ENCODE peak calls at places on chromosomes 2 and 18, in eight cellular contexts. F, Q, Z, N, T, O, S and W are unnamed samples.
A peak's percentile ranks its signal among the peaks of the same experiment; 100 is the strongest.

GRCh38 chr2:158378926-158379325 is 77.6 kb downstream of the CCDC148 start:
- DNase-seq in F (no peak), Q (no peak), Z (no peak), N (no peak), T (no peak), O (no peak), S (no peak), W (no peak)

GRCh38 chr2:143579456-143579855 is 450.2 kb downstream of the ARHGAP15 start:
- DNase-seq in F (no peak), Q (no peak), Z (no peak), N (no peak), T (no peak), O (no peak), S (no peak), W (no peak)

GRCh38 chr2:150234787-150235512 is 252.5 kb downstream of the RND3 start:
- DNase-seq in F (peak; percentile 73), Q (no peak), Z (no peak), N (peak; percentile 89), T (no peak), O (peak; percentile 41), S (no peak), W (no peak)

GRCh38 chr2:152925540-152926448 is 207.4 kb downstream of the ARL6IP6 start:
- DNase-seq in F (peak; percentile 62), Q (peak; percentile 46), Z (peak; percentile 33), N (peak; percentile 8), T (peak; percentile 66), O (peak; percentile 88), S (peak; percentile 70), W (peak; percentile 85)

GRCh38 chr2:81467096-81467495 is 1162.5 kb upstream of the LRRTM1 start:
- DNase-seq in F (no peak), Q (no peak), Z (no peak), N (no peak), T (no peak), O (no peak), S (peak; percentile 47), W (no peak)

GRCh38 chr2:223538920-223539440 is 63.2 kb downstream of the SCG2 start:
- DNase-seq in F (no peak), Q (no peak), Z (no peak), N (no peak), T (no peak), O (no peak), S (no peak), W (no peak)

GRCh38 chr2:85589982-85590791 is 5.4 kb upstream of the RNF181 start:
- DNase-seq in F (peak; percentile 49), Q (no peak), Z (peak; percentile 53), N (peak; percentile 100), T (peak; percentile 51), O (peak; percentile 68), S (no peak), W (peak; percentile 35)

GRCh38 chr2:157933549-157933948 is 57.4 kb upstream of the ACVR1 start:
- DNase-seq in F (no peak), Q (no peak), Z (no peak), N (no peak), T (no peak), O (no peak), S (no peak), W (no peak)

GRCh38 chr2:162184796-162185195 is 32.7 kb upstream of the GCG start:
- DNase-seq in F (no peak), Q (no peak), Z (no peak), N (no peak), T (no peak), O (no peak), S (no peak), W (no peak)

GRCh38 chr18:52781113-52781512 is 441.1 kb downstream of the DCC start:
- DNase-seq in F (no peak), Q (no peak), Z (no peak), N (no peak), T (no peak), O (no peak), S (no peak), W (no peak)

GRCh38 chr2:39593439-39594393 is 72.0 kb upstream of the TMEM178A start:
- DNase-seq in F (peak; percentile 66), Q (peak; percentile 34), Z (peak; percentile 37), N (peak; percentile 80), T (peak; percentile 74), O (peak; percentile 71), S (no peak), W (peak; percentile 37)

GRCh38 chr18:63878982-63879381 is 8.5 kb upstream of the SERPINB2 start:
- DNase-seq in F (no peak), Q (no peak), Z (no peak), N (no peak), T (no peak), O (no peak), S (no peak), W (no peak)

GRCh38 chr2:71503827-71504226 is 50.5 kb downstream of the DYSF start:
- DNase-seq in F (no peak), Q (no peak), Z (no peak), N (no peak), T (peak; percentile 24), O (peak; percentile 95), S (peak; percentile 50), W (peak; percentile 66)

GRCh38 chr2:18396328-18396727 is 164.1 kb downstream of the RDH14 start:
- DNase-seq in F (no peak), Q (no peak), Z (no peak), N (peak; percentile 58), T (no peak), O (no peak), S (no peak), W (no peak)

GRCh38 chr18:30903566-30903965 is 139.0 kb downstream of the DSC3 start:
- DNase-seq in F (peak; percentile 98), Q (no peak), Z (no peak), N (peak; percentile 88), T (no peak), O (peak; percentile 99), S (no peak), W (no peak)

GRCh38 chr18:12821408-12821807 is 62.6 kb downstream of the PTPN2 start:
- DNase-seq in F (no peak), Q (no peak), Z (no peak), N (no peak), T (no peak), O (no peak), S (no peak), W (no peak)

GRCh38 chr18:5955861-5956260 is 60.5 kb upstream of the TMEM200C start:
- DNase-seq in F (no peak), Q (no peak), Z (no peak), N (peak; percentile 22), T (no peak), O (no peak), S (no peak), W (no peak)

GRCh38 chr2:222813177-222813843 is 47.5 kb upstream of the ACSL3 start:
- DNase-seq in F (peak; percentile 89), Q (peak; percentile 81), Z (no peak), N (no peak), T (no peak), O (peak; percentile 87), S (no peak), W (no peak)

GRCh38 chr2:134108124-134108523 is 145.7 kb upstream of the MGAT5 start:
- DNase-seq in F (no peak), Q (no peak), Z (no peak), N (no peak), T (no peak), O (no peak), S (no peak), W (no peak)

GRCh38 chr18:79515944-79516351 is 120.2 kb downstream of the NFATC1 start:
- DNase-seq in F (no peak), Q (no peak), Z (no peak), N (no peak), T (no peak), O (no peak), S (peak; percentile 59), W (no peak)

GRCh38 chr18:39571511-39571910 is 2005.9 kb upstream of the CELF4 start:
- DNase-seq in F (no peak), Q (peak; percentile 8), Z (no peak), N (no peak), T (peak; percentile 10), O (peak; percentile 39), S (no peak), W (peak; percentile 45)

DNA sequence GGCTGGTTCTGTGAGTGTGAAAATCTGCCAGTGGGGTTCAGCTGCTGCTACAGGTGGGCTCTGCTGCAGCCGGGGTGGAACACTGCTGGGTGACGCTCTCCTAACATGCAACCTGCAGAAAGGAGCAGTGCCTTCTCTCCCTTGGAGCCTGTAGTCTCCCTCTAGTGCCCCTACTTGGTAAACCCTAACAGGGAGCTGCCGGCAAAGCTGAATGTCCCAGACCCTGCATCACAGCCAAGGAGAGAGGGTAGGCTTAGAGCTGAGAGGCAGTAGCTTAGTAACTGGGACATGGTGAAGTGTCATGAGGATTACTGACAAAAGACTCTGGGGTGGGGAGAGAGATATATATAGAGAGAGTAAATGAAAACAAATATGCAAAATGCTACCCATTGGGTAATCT is 9.8 kb downstream of the NCAPH start:
- DNase-seq in F (no peak), Q (no peak), Z (no peak), N (no peak), T (no peak), O (peak; percentile 24), S (no peak), W (no peak)
- TF ChIP-seq CTCF in F (peak; percentile 28), Q (peak; percentile 3), Z (no peak), N (peak; percentile 4), T (no peak), O (peak; percentile 18), S (no peak), W (no peak)

DNA sequence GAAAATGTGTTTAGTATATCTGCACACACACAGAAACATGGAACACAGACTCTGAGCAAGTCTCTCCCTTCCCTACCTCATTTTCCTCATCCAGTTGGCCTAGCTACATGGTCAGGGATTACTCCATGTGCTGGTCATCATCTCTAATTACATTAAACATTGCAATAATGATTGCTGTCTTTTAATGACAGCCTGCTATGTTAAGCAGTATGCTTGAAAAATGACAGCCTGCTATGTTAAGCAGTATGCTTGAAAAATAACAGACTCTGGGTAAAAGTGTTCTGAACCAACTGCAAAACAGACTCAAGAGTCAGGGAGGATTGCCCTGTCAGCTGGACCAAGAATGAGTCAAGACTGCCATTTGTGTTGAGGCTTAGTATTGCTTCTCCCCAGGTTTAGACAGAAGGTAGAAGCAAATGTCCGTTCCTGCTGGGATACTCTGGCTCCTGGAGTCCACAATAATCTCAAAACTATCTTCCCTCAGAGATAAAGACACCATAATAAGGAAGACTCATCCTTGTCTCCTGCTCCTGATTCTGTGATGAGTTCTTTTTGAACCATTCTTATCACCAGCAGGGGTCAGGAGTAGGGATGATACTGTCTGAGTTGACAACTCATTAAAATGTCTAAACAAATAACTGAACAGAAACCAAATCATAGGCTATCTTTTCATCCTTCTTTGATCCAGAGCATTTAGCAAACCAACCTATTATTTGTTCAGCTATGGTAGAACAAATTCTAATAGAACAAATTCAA is 57.7 kb downstream of the CCDC93 start:
- DNase-seq in F (no peak), Q (no peak), Z (no peak), N (no peak), T (no peak), O (peak; percentile 31), S (no peak), W (no peak)
- TF ChIP-seq CTCF in F (peak; percentile 35), Q (no peak), Z (no peak), N (no peak), T (no peak), O (peak; percentile 21), S (no peak), W (no peak)

GRCh38 chr2:66771359-66771978 is 336.5 kb downstream of the MEIS1 start:
- DNase-seq in F (peak; percentile 5), Q (no peak), Z (no peak), N (peak; percentile 20), T (no peak), O (peak; percentile 26), S (no peak), W (no peak)
- TF ChIP-seq CTCF in F (no peak), Q (no peak), Z (no peak), N (no peak), T (no peak), O (no peak), S (no peak), W (no peak)

GRCh38 chr2:211055438-211055837 is 499.0 kb downstream of the CPS1 start:
- DNase-seq in F (no peak), Q (no peak), Z (no peak), N (no peak), T (no peak), O (no peak), S (no peak), W (peak; percentile 39)
- TF ChIP-seq CTCF in F (no peak), Q (no peak), Z (no peak), N (no peak), T (no peak), O (no peak), S (no peak), W (no peak)